ENCODE peak calls at places on chromosomes 5 and 9, in eight cellular contexts. X, P, I, U, Q, Y, V and A are unnamed samples.
A peak's percentile ranks its signal among the peaks of the same experiment; 100 is the strongest.

GRCh38 chr9:93900971-93901861 is 53.9 kb downstream of the BARX1 start:
- DNase-seq in U (no peak), X (no peak), V (peak; percentile 36), Q (no peak), P (no peak), Y (no peak), I (no peak), A (no peak)

GRCh38 chr9:79801459-79801858 is 229.7 kb downstream of the TLE4 start:
- DNase-seq in V (no peak), Q (no peak), I (no peak), U (no peak), X (no peak), Y (no peak), P (peak; percentile 96), A (no peak)

GRCh38 chr5:73996181-73996770 is 370.3 kb downstream of the ARHGEF28 start:
- DNase-seq in Q (no peak), Y (no peak), I (no peak), V (no peak), X (no peak), U (no peak), P (no peak), A (no peak)

GRCh38 chr5:5473224-5473623 is 50.7 kb downstream of the ICE1 start:
- DNase-seq in V (no peak), U (no peak), Q (no peak), X (no peak), I (no peak), P (no peak), Y (no peak), A (no peak)

GRCh38 chr5:78690593-78690972 is 42.0 kb upstream of the LHFPL2 start:
- DNase-seq in I (no peak), P (no peak), Q (no peak), V (no peak), Y (no peak), X (no peak), U (no peak), A (no peak)

GRCh38 chr5:178373711-178374110 is 141.1 kb upstream of the PHYKPL start:
- DNase-seq in V (no peak), X (no peak), Y (no peak), P (no peak), I (no peak), Q (no peak), U (no peak), A (no peak)

GRCh38 chr9:2576631-2577030 is 45.0 kb upstream of the VLDLR start:
- DNase-seq in U (no peak), V (no peak), I (no peak), P (peak; percentile 33), X (no peak), Q (no peak), Y (no peak), A (no peak)

GRCh38 chr5:157855404-157855994 is 3.4 kb downstream of the CLINT1 start:
- DNase-seq in U (no peak), Q (peak; percentile 70), X (peak; percentile 32), P (peak; percentile 81), V (peak; percentile 63), Y (peak; percentile 68), I (peak; percentile 51), A (peak; percentile 50)

GRCh38 chr5:151739395-151739794 is 19.0 kb downstream of the ATOX1 start:
- DNase-seq in Y (no peak), Q (peak; percentile 47), X (no peak), V (no peak), I (no peak), P (no peak), U (no peak), A (peak; percentile 49)

GRCh38 chr9:118990949-118991348 is 378.3 kb downstream of the BRINP1 start:
- DNase-seq in U (no peak), I (no peak), X (no peak), V (no peak), Y (no peak), Q (no peak), P (no peak), A (no peak)

GRCh38 chr9:118991366-118992285 is 377.6 kb downstream of the BRINP1 start:
- DNase-seq in U (no peak), Q (no peak), V (no peak), Y (no peak), X (no peak), I (no peak), P (no peak), A (no peak)

GRCh38 chr9:118987167-118987566 is 382.1 kb downstream of the BRINP1 start:
- DNase-seq in V (no peak), X (no peak), Y (no peak), P (no peak), U (no peak), Q (no peak), I (no peak), A (no peak)

GRCh38 chr9:118992813-118993747 is 376.2 kb downstream of the BRINP1 start:
- DNase-seq in I (no peak), Y (no peak), X (no peak), P (no peak), U (no peak), V (no peak), Q (no peak), A (no peak)
- TF ChIP-seq MAX in I (no peak), Y (no peak), X (no peak), P (no peak), U (no peak), V (no peak), Q (no peak), A (no peak)

GRCh38 chr9:14415947-14416346 is 102.0 kb upstream of the NFIB start:
- DNase-seq in X (no peak), Q (no peak), P (no peak), V (no peak), Y (no peak), U (no peak), I (no peak), A (no peak)

GRCh38 chr9:14417230-14417629 is 103.3 kb upstream of the NFIB start:
- DNase-seq in U (no peak), V (no peak), Y (no peak), X (no peak), P (no peak), Q (no peak), I (no peak), A (no peak)

GRCh38 chr9:14418262-14419200 is 104.6 kb upstream of the NFIB start:
- DNase-seq in P (no peak), I (no peak), U (no peak), Y (no peak), X (no peak), V (no peak), Q (no peak), A (peak; percentile 47)

GRCh38 chr9:14413811-14414210 is 99.9 kb upstream of the NFIB start:
- DNase-seq in X (no peak), U (no peak), P (no peak), I (no peak), V (no peak), Q (no peak), Y (no peak), A (no peak)

GRCh38 chr9:14412778-14413177 is 98.8 kb upstream of the NFIB start:
- DNase-seq in V (no peak), U (no peak), Y (no peak), I (no peak), X (no peak), Q (no peak), P (no peak), A (no peak)
- H3K4me3 ChIP-seq in V (no peak overlapping the region), U (no peak overlapping the region), Y (no peak overlapping the region), I (no peak overlapping the region), X (no peak overlapping the region), Q (no peak overlapping the region), P (no peak overlapping the region), A (no peak overlapping the region)

GRCh38 chr5:83219495-83219894 is 142.1 kb downstream of the XRCC4 start:
- DNase-seq in V (no peak), I (no peak), Y (no peak), P (no peak), Q (no peak), U (no peak), X (no peak), A (no peak)
- TF ChIP-seq MAX in V (no peak), I (no peak), Y (no peak), P (no peak), Q (no peak), U (no peak), X (no peak), A (no peak)

GRCh38 chr5:80034559-80034958 is 589 bp upstream of the THBS4 start:
- DNase-seq in V (no peak), X (no peak), P (no peak), Y (no peak), U (no peak), I (no peak), Q (no peak), A (no peak)
- H3K4me3 ChIP-seq in V (peak overlapping the region; percentile 92), X (no peak overlapping the region), P (no peak overlapping the region), Y (no peak overlapping the region), U (no peak overlapping the region), I (no peak overlapping the region), Q (no peak overlapping the region), A (no peak overlapping the region)